ENCODE peak calls at places on chromosomes 16 and 17, in seven cellular contexts. Y is HCT116, I is H1, W is A549, O is SK-N-SH, H is HepG2, N is GM12878. C is an unnamed sample.

GRCh38 chr17:82548681-82549303 is 29.3 kb downstream of the FOXK2 start:
- DNase-seq in Y (no peak), I (no peak), W (no peak), O (peak; percentile 26), H (no peak), N (no peak), C (no peak)

GRCh38 chr17:76458580-76459490 is 5.9 kb upstream of the UBE2O start:
- DNase-seq in Y (peak; percentile 57), I (peak; percentile 83), W (peak; percentile 91), O (peak; percentile 79), H (peak; percentile 71), N (no peak), C (peak; percentile 64)

GRCh38 chr16:68636064-68636551 is 9.0 kb upstream of the CDH3 start:
- DNase-seq in Y (no peak), I (no peak), W (no peak), O (no peak), H (no peak), N (no peak), C (no peak)

GRCh38 chr16:84331998-84332780 is 36.1 kb upstream of the ATP2C2 start:
- DNase-seq in Y (no peak), I (no peak), W (no peak), O (no peak), H (no peak), N (no peak), C (no peak)

GRCh38 chr17:76929148-76929547 is 60.9 kb downstream of the MGAT5B start:
- DNase-seq in Y (no peak), I (no peak), W (no peak), O (no peak), H (no peak), N (no peak), C (no peak)

GRCh38 chr16:5977329-5977728 is 879.7 kb upstream of the EEF2KMT start:
- DNase-seq in Y (no peak), I (no peak), W (no peak), O (no peak), H (no peak), N (no peak), C (no peak)

GRCh38 chr16:81779540-81780320 is 639 bp downstream of the PLCG2 start:
- DNase-seq in Y (no peak), I (peak; percentile 58), W (peak; percentile 48), O (no peak), H (no peak), N (no peak), C (no peak)

GRCh38 chr16:24188751-24189318 is 67.3 kb upstream of the CACNG3 start:
- DNase-seq in Y (no peak), I (no peak), W (no peak), O (no peak), H (no peak), N (no peak), C (no peak)

GRCh38 chr17:10031102-10031501 is 126.0 kb upstream of the RCVRN start:
- DNase-seq in Y (no peak), I (no peak), W (no peak), O (no peak), H (no peak), N (no peak), C (no peak)

GRCh38 chr17:7655541-7655840 is 4.8 kb downstream of the ATP1B2 start:
- DNase-seq in Y (no peak), I (no peak), W (no peak), O (no peak), H (no peak), N (no peak), C (no peak)

GRCh38 chr17:72943826-72944689 is 148.4 kb downstream of the SLC39A11 start:
- DNase-seq in Y (no peak), I (no peak), W (no peak), O (no peak), H (no peak), N (no peak), C (no peak)

GRCh38 chr17:72244494-72244893 is 123.7 kb downstream of the SOX9 start:
- DNase-seq in Y (no peak), I (no peak), W (no peak), O (no peak), H (no peak), N (no peak), C (peak; percentile 34)

GRCh38 chr17:62781826-62782225 is 26.3 kb downstream of the MARCHF10 start:
- DNase-seq in Y (no peak), I (no peak), W (no peak), O (no peak), H (peak; percentile 20), N (no peak), C (peak; percentile 36)

GRCh38 chr17:81331527-81332043 is 36.5 kb upstream of the SLC38A10 start:
- DNase-seq in Y (no peak), I (no peak), W (no peak), O (peak; percentile 98), H (no peak), N (no peak), C (no peak)

GRCh38 chr16:52050418-52050817 is 496.5 kb downstream of the TOX3 start:
- DNase-seq in Y (no peak), I (no peak), W (no peak), O (no peak), H (peak; percentile 5), N (no peak), C (peak; percentile 24)

GRCh38 chr16:10242916-10243315 is 60.7 kb upstream of the GRIN2A start:
- DNase-seq in Y (no peak), I (no peak), W (no peak), O (no peak), H (no peak), N (peak; percentile 53), C (no peak)

GRCh38 chr16:22214893-22215292 is 8.8 kb downstream of the EEF2K start:
- DNase-seq in Y (no peak), I (no peak), W (no peak), O (no peak), H (no peak), N (no peak), C (no peak)

GRCh38 chr17:28920191-28920590 is 17.3 kb upstream of the DHRS13 start:
- DNase-seq in Y (no peak), I (no peak), W (no peak), O (no peak), H (no peak), N (no peak), C (no peak)

GRCh38 chr16:67814567-67814966 is 7.9 kb downstream of the TSNAXIP1 start:
- DNase-seq in Y (no peak), I (no peak), W (no peak), O (no peak), H (no peak), N (no peak), C (no peak)

DNA sequence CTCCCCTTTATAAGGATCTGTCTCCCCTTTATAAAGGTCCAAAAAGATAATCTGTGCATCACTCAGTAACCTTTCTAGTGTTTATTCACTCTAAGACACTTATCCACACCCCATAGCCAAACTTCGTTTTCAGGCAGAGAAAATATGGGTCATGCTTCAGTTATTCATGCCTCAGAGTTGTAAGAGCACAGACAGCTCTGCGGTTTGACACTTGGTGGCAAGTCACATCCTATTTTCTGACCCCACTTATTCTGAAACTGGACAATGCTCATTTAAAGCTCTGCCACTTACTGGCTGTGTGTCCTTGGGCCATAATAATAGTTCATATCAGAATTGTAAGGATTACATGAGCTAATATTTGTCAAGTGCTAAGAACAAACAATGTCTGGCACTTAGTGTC is 2.0 kb upstream of the KRTAP2-1 start:
- DNase-seq in Y (no peak), I (no peak), W (no peak), O (no peak), H (peak; percentile 63), N (no peak), C (peak; percentile 84)
- TF ChIP-seq RAD21 in Y (no peak), I (no peak), W (no peak), O (no peak), H (no peak), N (no peak), C (no peak)

DNA sequence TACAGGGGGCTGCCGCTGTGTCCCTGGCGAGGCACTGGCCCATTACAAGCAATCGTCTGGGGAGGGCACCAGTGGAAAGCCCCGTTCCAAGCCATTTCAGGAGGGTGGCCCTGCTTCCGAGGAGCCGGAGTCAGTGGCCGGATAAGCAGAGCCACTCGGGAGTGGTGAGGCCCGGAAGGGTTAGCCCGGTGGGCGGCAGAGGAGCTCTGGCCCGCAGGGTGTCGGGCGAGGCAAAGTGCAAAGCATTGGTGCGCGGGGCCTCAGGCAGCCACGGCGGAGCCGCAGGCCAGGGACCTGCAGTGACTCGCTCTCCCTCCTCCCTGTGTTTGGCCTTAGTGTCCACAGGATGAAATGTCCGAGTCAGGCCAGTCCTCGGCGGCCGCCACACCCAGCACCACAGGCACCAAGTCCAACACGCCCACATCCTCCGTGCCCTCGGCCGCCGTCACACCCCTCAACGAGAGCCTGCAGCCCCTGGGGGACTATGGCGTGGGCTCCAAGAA is 24.6 kb downstream of the NME3 start:
- DNase-seq in Y (no peak), I (no peak), W (no peak), O (no peak), H (no peak), N (no peak), C (no peak)
- TF ChIP-seq RAD21 in Y (no peak), I (no peak), W (no peak), O (no peak), H (no peak), N (no peak), C (no peak)

GRCh38 chr17:50289268-50289667 is 15.0 kb downstream of the TMEM92 start:
- DNase-seq in Y (no peak), I (no peak), W (no peak), O (no peak), H (no peak), N (no peak), C (peak; percentile 77)

GRCh38 chr17:50288306-50288705 is 14.0 kb downstream of the TMEM92 start:
- DNase-seq in Y (no peak), I (no peak), W (no peak), O (peak; percentile 59), H (no peak), N (no peak), C (no peak)

GRCh38 chr17:50285941-50286340 is 11.7 kb downstream of the TMEM92 start:
- DNase-seq in Y (no peak), I (no peak), W (no peak), O (no peak), H (no peak), N (no peak), C (no peak)

GRCh38 chr17:50292465-50292864 is 18.2 kb downstream of the TMEM92 start:
- DNase-seq in Y (no peak), I (no peak), W (no peak), O (no peak), H (no peak), N (no peak), C (peak; percentile 49)

DNA sequence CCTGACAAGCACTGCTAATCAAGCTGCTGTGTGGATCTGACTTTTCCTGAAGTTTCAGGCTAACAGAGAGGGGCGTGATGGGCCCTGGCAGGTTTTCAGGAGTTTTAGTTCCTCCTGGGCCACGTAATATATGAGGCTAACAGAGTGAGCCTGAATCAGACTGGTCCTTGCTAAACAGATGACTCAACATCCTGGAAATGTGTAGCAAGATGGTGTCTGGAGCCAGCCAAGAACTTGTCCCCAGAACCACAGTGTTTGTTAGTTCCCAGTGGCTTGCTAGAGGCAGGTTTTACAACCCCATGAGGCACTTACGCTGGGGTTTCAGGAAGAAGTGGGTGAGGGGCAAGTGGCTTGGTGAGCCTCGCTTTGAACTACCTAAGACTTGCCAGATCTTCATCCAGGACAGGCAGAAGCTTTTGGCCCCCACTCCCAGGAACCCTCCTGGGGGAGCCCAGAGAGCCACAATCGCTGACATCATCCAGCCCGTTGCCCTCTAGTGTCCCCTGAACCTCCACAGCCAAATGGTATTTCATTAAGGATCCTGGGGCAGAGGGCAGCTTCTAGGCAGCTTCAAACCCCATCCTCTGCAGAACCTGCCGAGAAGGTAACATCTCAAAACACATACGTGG is 15.9 kb downstream of the TMEM92 start:
- DNase-seq in Y (peak; percentile 29), I (no peak), W (peak; percentile 87), O (no peak), H (no peak), N (no peak), C (peak; percentile 100)
- TF ChIP-seq RAD21 in Y (no peak), I (no peak), W (no peak), O (no peak), H (no peak), N (no peak), C (no peak)

GRCh38 chr16:85750021-85750826 is 672 bp downstream of the C16orf74 start:
- DNase-seq in Y (no peak), I (peak; percentile 69), W (no peak), O (peak; percentile 76), H (no peak), N (no peak), C (peak; percentile 46)
- TF ChIP-seq RAD21 in Y (no peak), I (no peak), W (no peak), O (no peak), H (no peak), N (no peak), C (no peak)